ENCODE peak calls at places on chromosomes 2 and 18, in nine cellular contexts. U is small intestine; M is upper lobe of right lung; I is HCT116; F is mesendoderm; Q is CD4-positive, alpha-beta memory T cell; H is esophagus squamous epithelium; E is CD4-positive, CD25-positive, alpha-beta regulatory T cell; L is breast epithelium. V is an unnamed sample. For H3K4me1, the result is how much of the 10 kb centered on the place peaks cover.

GRCh38 chr18:50285631-50286321 is 1.7 kb downstream of the CXXC1 start:
- DNase-seq in L (no peak), E (no peak), F (no peak), Q (no peak), I (no peak), U (no peak), H (no peak), M (no peak), V (peak)

GRCh38 chr2:111176867-111177266 is 56.2 kb downstream of the BCL2L11 start:
- DNase-seq in I (no peak), E (no peak), F (no peak), L (no peak), U (no peak), Q (no peak), H (no peak), M (no peak), V (peak)

GRCh38 chr18:68017385-68017784 is 500.9 kb upstream of the DSEL start:
- DNase-seq in M (no peak), E (no peak), U (no peak), F (peak), H (no peak), Q (no peak), L (no peak), I (no peak), V (no peak)

GRCh38 chr2:232422051-232422450 is 15.4 kb downstream of the ALPG start:
- DNase-seq in U (no peak), F (no peak), M (peak), L (no peak), Q (no peak), H (no peak), I (no peak), E (no peak), V (no peak)

GRCh38 chr2:36727586-36727985 is 31.1 kb downstream of the VIT start:
- DNase-seq in E (no peak), H (no peak), I (no peak), U (no peak), M (no peak), F (no peak), L (no peak), Q (no peak), V (no peak)

GRCh38 chr18:53411511-53411910 is 813.0 kb downstream of the MBD2 start:
- DNase-seq in I (no peak), H (no peak), L (no peak), Q (no peak), U (no peak), M (no peak), E (no peak), F (no peak), V (no peak)

GRCh38 chr2:196420143-196420542 is 219.4 kb upstream of the CCDC150 start:
- DNase-seq in U (no peak), Q (no peak), H (no peak), I (no peak), E (no peak), M (no peak), F (no peak), L (no peak), V (no peak)

GRCh38 chr2:164826293-164827243 is 15.1 kb downstream of the COBLL1 start:
- DNase-seq in U (peak), Q (no peak), E (no peak), M (peak), H (no peak), I (no peak), L (peak), F (no peak), V (no peak)

GRCh38 chr2:174450021-174450816 is 36.6 kb downstream of the GPR155 start:
- DNase-seq in U (no peak), M (no peak), I (no peak), F (no peak), Q (no peak), E (no peak), L (no peak), H (no peak), V (no peak)

GRCh38 chr18:76620326-76620813 is 125.3 kb upstream of the ZNF516 start:
- DNase-seq in M (peak), I (peak), E (no peak), L (peak), H (peak), Q (peak), F (peak), U (no peak), V (peak)

GRCh38 chr2:99802730-99803129 is 312.9 kb upstream of the REV1 start:
- DNase-seq in U (no peak), Q (no peak), H (no peak), L (no peak), F (no peak), I (no peak), E (no peak), M (no peak), V (no peak)

GRCh38 chr2:11753452-11753885 is 7.0 kb downstream of the LPIN1 start:
- DNase-seq in F (peak), H (no peak), L (peak), I (no peak), M (peak), U (peak), E (peak), Q (peak), V (peak)

GRCh38 chr2:39017314-39017713 is 103.5 kb downstream of the SOS1 start:
- DNase-seq in M (no peak), U (no peak), H (no peak), F (no peak), I (no peak), E (no peak), Q (no peak), L (no peak), V (no peak)

GRCh38 chr2:31384771-31385276 is 29.7 kb downstream of the XDH start:
- DNase-seq in Q (no peak), M (no peak), E (no peak), U (no peak), F (peak), I (peak), L (no peak), H (no peak), V (no peak)
- H3K4me1 ChIP-seq in Q (under half), M (under half), E (under half), U (under half), F (under half), I (under half), L (under half), H (under half), V (under half)

DNA sequence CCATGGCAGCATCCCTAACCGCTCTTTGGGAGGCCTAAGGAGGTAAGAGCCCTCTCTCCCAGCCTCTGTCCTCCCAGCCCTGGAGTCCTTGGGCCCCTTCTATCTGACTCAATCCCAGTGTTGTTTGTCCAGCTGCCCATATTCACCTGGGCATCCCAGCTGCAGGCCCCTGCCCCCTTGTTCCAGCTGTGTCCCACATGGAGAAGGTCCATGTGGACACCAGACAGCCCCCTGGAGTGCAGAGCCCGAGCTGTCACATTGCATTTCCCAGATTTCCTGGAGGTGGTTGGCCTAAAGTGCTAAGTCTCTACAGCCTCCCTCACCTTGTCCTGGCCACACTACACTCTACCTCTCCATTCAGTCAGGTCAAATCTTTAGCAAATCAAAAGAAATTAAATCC is 42.5 kb downstream of the PSD4 start:
- DNase-seq in L (no peak), U (no peak), Q (no peak), E (no peak), I (no peak), H (no peak), F (no peak), M (no peak), V (no peak)
- H3K4me1 ChIP-seq in L (under half), U (under half), Q (under half), E (under half), I (under half), H (under half), F (under half), M (under half), V (half or more)

DNA sequence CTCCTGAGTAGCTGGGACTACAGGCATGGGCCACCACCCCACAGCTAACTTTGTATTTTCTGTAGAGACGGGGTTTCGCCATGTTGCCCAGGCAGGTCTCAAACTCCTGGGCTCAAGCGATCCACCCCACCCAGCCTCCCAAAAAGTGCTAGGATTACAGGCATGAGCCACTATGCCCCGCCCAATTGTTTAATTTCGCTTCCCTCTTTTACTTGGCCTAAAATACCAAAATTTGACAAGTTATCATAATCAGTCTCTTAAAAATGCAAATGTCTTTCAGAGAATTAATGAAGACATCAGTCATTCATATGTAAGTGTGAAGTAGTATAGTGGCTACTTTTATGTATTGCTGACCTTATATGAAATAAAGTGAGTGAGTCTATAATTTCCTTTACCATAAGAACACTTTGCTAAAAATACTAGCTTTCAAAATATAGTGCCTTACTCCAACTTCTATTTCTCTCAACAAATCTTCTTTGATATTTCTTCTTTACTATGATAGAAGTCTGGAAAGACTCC is 9.8 kb downstream of the FBXO11 start:
- DNase-seq in L (no peak), E (no peak), M (no peak), H (no peak), F (no peak), U (no peak), I (no peak), Q (no peak), V (no peak)
- H3K4me1 ChIP-seq in L (under half), E (under half), M (half or more), H (under half), F (under half), U (under half), I (under half), Q (half or more), V (half or more)

DNA sequence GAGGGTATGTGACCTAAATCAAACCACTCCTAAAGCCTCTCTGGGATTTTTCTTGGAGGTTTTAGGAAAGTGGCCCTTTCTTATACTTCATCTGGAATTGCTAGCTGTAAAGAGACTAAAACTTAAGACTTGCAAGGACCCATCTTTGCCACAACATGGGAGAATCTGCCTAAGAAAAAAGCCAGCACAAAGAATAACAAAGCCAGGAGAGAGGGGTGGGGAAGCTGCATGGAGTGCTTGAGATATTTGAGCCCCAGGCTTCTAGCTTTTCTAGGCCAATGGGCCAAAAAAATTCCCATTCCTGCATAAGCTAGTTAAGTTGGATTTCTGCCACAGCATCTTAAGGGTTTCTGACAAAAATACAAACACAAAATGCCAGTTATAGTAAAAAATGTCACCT is 38.5 kb upstream of the LYPD6 start:
- DNase-seq in H (no peak), U (no peak), F (peak), L (no peak), M (no peak), E (no peak), Q (no peak), I (no peak), V (no peak)
- H3K4me1 ChIP-seq in H (under half), U (under half), F (under half), L (under half), M (under half), E (under half), Q (under half), I (under half), V (under half)

V was measured in spleen.